ENCODE peak calls at places on chromosomes 13 and 19, in ten cellular contexts. L is kidney tubule cell; X is SW480; F is activated CD8-positive, alpha-beta memory T cell treated with anti-CD3 and anti-CD28 coated beads, Interleukin-2, amount 10 ng/mL, durations not matched to agents 7 days and 5 days; W is activated gamma-delta T cell; P is endothelial cell; M is ecto neural progenitor cell; Z is left lobe of liver; V is OCI-M1; C is IMR-90. S is an unnamed sample.

GRCh38 chr19:5046339-5047039 is 77.6 kb downstream of the KDM4B start:
- DNase-seq in M (no peak), P (no peak), C (peak; percentile 40), W (no peak), L (peak; percentile 78), V (no peak), X (peak; percentile 86), Z (no peak), F (no peak), S (no peak)

GRCh38 chr13:51971520-51972426 is 39.5 kb downstream of the ATP7B start:
- DNase-seq in C (no peak), W (no peak), F (no peak), Z (no peak), P (no peak), V (no peak), M (no peak), X (no peak), L (no peak), S (no peak)

GRCh38 chr13:75869981-75870380 is 233.9 kb downstream of the LMO7 start:
- DNase-seq in L (no peak), Z (no peak), C (no peak), F (peak; percentile 54), W (no peak), X (no peak), M (no peak), V (no peak), P (no peak), S (no peak)

GRCh38 chr13:32969516-32969941 is 46.7 kb upstream of the KL start:
- DNase-seq in Z (no peak), M (no peak), L (peak; percentile 97), C (peak; percentile 55), F (no peak), W (no peak), X (no peak), V (peak; percentile 2), P (no peak), S (no peak)

GRCh38 chr13:105276571-105276970 is 1258.9 kb downstream of the EFNB2 start:
- DNase-seq in X (no peak), C (no peak), M (no peak), F (no peak), L (no peak), W (no peak), V (no peak), Z (no peak), P (no peak), S (no peak)

GRCh38 chr19:46813570-46814358 is 25.4 kb upstream of the SLC1A5 start:
- DNase-seq in C (peak; percentile 46), M (no peak), L (peak; percentile 44), W (no peak), P (no peak), Z (peak; percentile 79), F (no peak), V (no peak), X (peak; percentile 98), S (peak; percentile 91)

GRCh38 chr19:55256562-55257460 is 2.0 kb downstream of the PPP6R1 start:
- DNase-seq in Z (no peak), F (peak; percentile 48), C (no peak), P (no peak), V (peak; percentile 52), W (no peak), M (no peak), L (no peak), X (no peak), S (no peak)

GRCh38 chr19:54882758-54883157 is 8.7 kb downstream of the FCAR start:
- DNase-seq in Z (no peak), L (no peak), X (peak; percentile 39), F (no peak), C (no peak), V (peak; percentile 68), W (no peak), M (no peak), P (no peak), S (no peak)

GRCh38 chr13:25775275-25775674 is 276.5 kb downstream of the SHISA2 start:
- DNase-seq in C (no peak), F (no peak), W (no peak), Z (no peak), V (no peak), L (no peak), X (no peak), P (no peak), M (no peak), S (no peak)

GRCh38 chr19:46306501-46306900 is 9.7 kb downstream of the HIF3A start:
- DNase-seq in P (no peak), F (no peak), L (no peak), Z (no peak), V (no peak), X (no peak), W (no peak), C (no peak), M (no peak), S (no peak)

GRCh38 chr19:15550847-15551182 is 42.5 kb downstream of the CYP4F22 start:
- DNase-seq in Z (no peak), C (no peak), X (no peak), L (no peak), M (no peak), W (no peak), P (no peak), F (no peak), V (no peak), S (no peak)

S was measured in right lobe of liver.